ENCODE peak calls at places on chromosomes 2 and 18, in five cellular contexts. Z is HTR-8/SVneo, Q is activated gamma-delta T cell treated with Interleukin-2 at 50 U/mL for 16 hours, C is HT1080, E is endothelial cell of umbilical vein. V is an unnamed sample.

GRCh38 chr2:56587456-56587855 is 403.7 kb downstream of the CCDC85A start:
- DNase-seq in Z (no peak), Q (no peak), C (no peak), E (no peak), V (no peak)

GRCh38 chr2:216596986-216597509 is 36.2 kb upstream of the IGFBP2 start:
- DNase-seq in Z (no peak), Q (no peak), C (no peak), E (peak), V (no peak)

GRCh38 chr2:200483729-200484198 is 26.1 kb downstream of the KCTD18 start:
- DNase-seq in Z (peak), Q (no peak), C (peak), E (no peak), V (peak)

GRCh38 chr2:2633017-2633416 is 301.9 kb upstream of the MYT1L start:
- DNase-seq in Z (no peak), Q (no peak), C (no peak), E (no peak), V (no peak)

GRCh38 chr2:174728096-174728495 is 36.2 kb downstream of the CHRNA1 start:
- DNase-seq in Z (no peak), Q (no peak), C (no peak), E (no peak), V (no peak)

GRCh38 chr2:187684181-187684580 is 129.9 kb upstream of the TFPI start:
- DNase-seq in Z (no peak), Q (no peak), C (no peak), E (no peak), V (no peak)

GRCh38 chr2:206158563-206159345 is 490 bp downstream of the NDUFS1 start:
- DNase-seq in Z (peak), Q (no peak), C (no peak), E (no peak), V (no peak)

GRCh38 chr2:15939556-15939853 is 845 bp upstream of the MYCN start:
- DNase-seq in Z (peak), Q (no peak), C (peak), E (no peak), V (no peak)

GRCh38 chr18:80124131-80124530 is 15.1 kb downstream of the ADNP2 start:
- DNase-seq in Z (no peak), Q (no peak), C (no peak), E (no peak), V (peak)

GRCh38 chr2:29876374-29876773 is 45.0 kb downstream of the ALK start:
- DNase-seq in Z (no peak), Q (no peak), C (no peak), E (no peak), V (no peak)

GRCh38 chr2:4219121-4219520 is 515.7 kb downstream of the DCDC2C start:
- DNase-seq in Z (no peak), Q (no peak), C (no peak), E (no peak), V (no peak)

GRCh38 chr18:2654828-2655152 is 736 bp upstream of the SMCHD1 start:
- DNase-seq in Z (no peak), Q (no peak), C (no peak), E (peak), V (no peak)

GRCh38 chr2:28368417-28368798 is 24.2 kb upstream of the FOSL2 start:
- DNase-seq in Z (no peak), Q (no peak), C (no peak), E (no peak), V (no peak)

GRCh38 chr2:165743442-165743841 is 50.6 kb downstream of the GALNT3 start:
- DNase-seq in Z (no peak), Q (no peak), C (no peak), E (no peak), V (no peak)

GRCh38 chr2:7237476-7237875 is 320.3 kb downstream of the RNF144A start:
- DNase-seq in Z (no peak), Q (no peak), C (no peak), E (no peak), V (no peak)

GRCh38 chr2:180191352-180192124 is 184.4 kb upstream of the CWC22 start:
- DNase-seq in Z (no peak), Q (no peak), C (no peak), E (peak), V (no peak)